ENCODE peak calls at places on chromosome X, in seven cellular contexts. E, Z, G, F, R, S and U are unnamed samples.

GRCh38 chrX:138709886-138710285 is 1.6 kb downstream of the FGF13 start:
- DNase-seq in F (no peak), Z (peak; percentile 57), G (no peak), R (no peak), E (no peak), S (no peak), U (no peak)

GRCh38 chrX:39442332-39442731 is 641.1 kb downstream of the MID1IP1 start:
- DNase-seq in Z (no peak), R (no peak), E (no peak), S (no peak), G (no peak), F (no peak), U (no peak)

GRCh38 chrX:88416002-88416401 is 331.0 kb upstream of the CPXCR1 start:
- DNase-seq in E (no peak), S (no peak), Z (no peak), R (no peak), G (no peak), F (no peak), U (no peak)

GRCh38 chrX:78555401-78555980 is 103.6 kb downstream of the RTL3 start:
- DNase-seq in E (no peak), S (no peak), G (no peak), F (no peak), Z (no peak), R (no peak), U (no peak)

GRCh38 chrX:148270499-148270898 is 229.9 kb upstream of the AFF2 start:
- DNase-seq in G (no peak), F (no peak), E (no peak), Z (no peak), S (no peak), R (no peak), U (no peak)

GRCh38 chrX:27619975-27620374 is 29.8 kb downstream of the DCAF8L2 start:
- DNase-seq in Z (peak; percentile 10), F (no peak), E (no peak), S (no peak), G (no peak), R (no peak), U (no peak)

GRCh38 chrX:71950066-71950465 is 39.4 kb downstream of the NHSL2 start:
- DNase-seq in F (no peak), Z (no peak), G (no peak), S (no peak), R (no peak), E (no peak), U (no peak)

GRCh38 chrX:41394293-41394692 is 52.9 kb upstream of the NYX start:
- DNase-seq in R (no peak), E (no peak), Z (no peak), F (no peak), S (no peak), G (no peak), U (no peak)

GRCh38 chrX:56798866-56799864 is 70.1 kb downstream of the NBDY start:
- DNase-seq in S (no peak), R (no peak), E (no peak), F (no peak), Z (no peak), G (no peak), U (no peak)

GRCh38 chrX:22314692-22315091 is 42.0 kb downstream of the CBLL2 start:
- DNase-seq in E (no peak), S (no peak), Z (no peak), R (no peak), G (no peak), F (no peak), U (no peak)

GRCh38 chrX:44342866-44343265 is 606 bp downstream of the EFHC2 start:
- DNase-seq in S (no peak), Z (no peak), G (no peak), F (no peak), R (no peak), E (no peak), U (no peak)

GRCh38 chrX:275476-275966 is 5.7 kb upstream of the PLCXD1 start:
- DNase-seq in E (no peak), S (no peak), R (no peak), Z (no peak), F (peak; percentile 37), G (no peak), U (peak; percentile 32)

GRCh38 chrX:144946696-144947095 is 300.6 kb upstream of the SPANXN1 start:
- DNase-seq in G (no peak), F (no peak), E (no peak), S (no peak), Z (no peak), R (peak; percentile 6), U (no peak)

GRCh38 chrX:38900719-38901118 is 99.5 kb downstream of the MID1IP1 start:
- DNase-seq in F (no peak), R (no peak), E (no peak), Z (no peak), S (no peak), G (no peak), U (no peak)

GRCh38 chrX:24619647-24620046 is 27.5 kb downstream of the PCYT1B start:
- DNase-seq in R (no peak), E (no peak), S (no peak), Z (no peak), F (no peak), G (no peak), U (no peak)

GRCh38 chrX:71482228-71482958 is 50.5 kb upstream of the OGT start:
- DNase-seq in S (no peak), G (no peak), R (no peak), F (no peak), Z (no peak), E (no peak), U (no peak)

GRCh38 chrX:12945494-12945893 is 29.4 kb upstream of the TMSB4X start:
- DNase-seq in S (no peak), Z (no peak), R (no peak), F (no peak), G (no peak), E (no peak), U (no peak)